ENCODE peak calls at places on chromosomes 2 and 18, in nine cellular contexts. U, D, G, I, W, R, K, A and V are unnamed samples.

GRCh38 chr2:71880846-71881610 is 266.6 kb downstream of the CYP26B1 start:
- ATAC-seq in G (peak; percentile 73), A (peak; percentile 12), K (no peak), U (peak; percentile 52), I (no peak), R (peak; percentile 29), D (peak; percentile 36), W (peak; percentile 11), V (peak; percentile 68)

GRCh38 chr2:45825001-45825651 is 173.7 kb downstream of the PRKCE start:
- ATAC-seq in A (no peak), D (no peak), R (no peak), W (no peak), G (no peak), I (no peak), K (no peak), U (no peak), V (no peak)

GRCh38 chr2:96225016-96225533 is 16.4 kb upstream of the STARD7 start:
- ATAC-seq in I (peak; percentile 28), U (no peak), W (peak; percentile 91), R (no peak), K (no peak), A (no peak), D (no peak), G (no peak), V (no peak)

GRCh38 chr2:181742908-181743722 is 62.8 kb upstream of the NEUROD1 start:
- ATAC-seq in A (no peak), I (no peak), D (peak; percentile 84), W (peak; percentile 72), G (peak; percentile 52), R (peak; percentile 83), K (peak; percentile 47), U (peak; percentile 83), V (no peak)

GRCh38 chr2:102253140-102253752 is 58.1 kb upstream of the IL1RL1 start:
- ATAC-seq in R (no peak), A (no peak), W (no peak), G (no peak), D (no peak), U (no peak), I (no peak), K (no peak), V (no peak)

GRCh38 chr2:210199186-210199765 is 26.0 kb downstream of the ACADL start:
- ATAC-seq in I (no peak), G (no peak), K (no peak), D (peak; percentile 59), R (no peak), A (no peak), W (peak; percentile 47), U (no peak), V (no peak)

GRCh38 chr2:85174943-85175342 is 41.8 kb downstream of the TCF7L1 start:
- ATAC-seq in A (no peak), G (peak; percentile 28), K (no peak), I (no peak), D (no peak), R (no peak), U (no peak), W (no peak), V (no peak)

GRCh38 chr2:55010915-55011314 is 39.3 kb downstream of the RTN4 start:
- ATAC-seq in W (peak; percentile 69), U (peak; percentile 41), A (no peak), I (no peak), D (peak; percentile 57), G (no peak), R (peak; percentile 67), K (no peak), V (no peak)

GRCh38 chr2:16855183-16855582 is 189.5 kb upstream of the CYRIA start:
- ATAC-seq in K (no peak), G (no peak), I (no peak), R (no peak), U (no peak), W (peak; percentile 37), D (no peak), A (no peak), V (no peak)

GRCh38 chr2:68594674-68595492 is 48.5 kb upstream of the PROKR1 start:
- ATAC-seq in R (peak; percentile 83), U (peak; percentile 77), G (peak; percentile 59), D (peak; percentile 68), A (no peak), K (peak; percentile 74), I (peak; percentile 79), W (peak; percentile 82), V (no peak)

GRCh38 chr2:106140913-106141312 is 53.2 kb downstream of the UXS1 start:
- ATAC-seq in K (no peak), D (no peak), I (no peak), A (no peak), W (no peak), G (no peak), U (no peak), R (no peak), V (no peak)

GRCh38 chr2:233976690-233977294 is 59.6 kb downstream of the TRPM8 start:
- ATAC-seq in D (peak; percentile 54), G (no peak), U (peak; percentile 74), K (peak; percentile 48), W (peak; percentile 70), A (no peak), R (peak; percentile 33), I (no peak), V (no peak)

GRCh38 chr2:178211460-178211859 is 17.1 kb downstream of the OSBPL6 start:
- ATAC-seq in A (no peak), G (no peak), R (no peak), K (no peak), I (no peak), D (no peak), W (no peak), U (no peak), V (no peak)

GRCh38 chr18:65791753-65792152 is 40.9 kb downstream of the CDH7 start:
- ATAC-seq in K (no peak), I (no peak), D (no peak), W (no peak), A (no peak), R (no peak), U (no peak), G (no peak), V (no peak)

GRCh38 chr2:235043762-235044500 is 92.1 kb downstream of the SH3BP4 start:
- ATAC-seq in W (peak; percentile 84), K (no peak), U (no peak), I (peak; percentile 36), D (no peak), G (peak; percentile 23), A (peak; percentile 65), R (no peak), V (peak; percentile 57)

GRCh38 chr18:50125456-50125855 is 69.5 kb downstream of the MYO5B start:
- ATAC-seq in K (no peak), G (no peak), U (no peak), D (no peak), W (no peak), A (no peak), R (no peak), I (no peak), V (no peak)

GRCh38 chr2:60794271-60794863 is 38.3 kb downstream of the PAPOLG start:
- ATAC-seq in R (no peak), I (no peak), D (no peak), K (peak; percentile 37), W (no peak), U (no peak), A (no peak), G (no peak), V (no peak)
- TF ChIP-seq CTCF in R (no peak), I (no peak), D (no peak), K (peak; percentile 79), W (peak; percentile 55), U (peak; percentile 32), A (peak; percentile 12), G (peak; percentile 32), V (peak; percentile 38)

GRCh38 chr2:200899482-200899881 is 10.3 kb downstream of the NIF3L1 start:
- ATAC-seq in K (no peak), I (no peak), U (no peak), D (no peak), A (no peak), W (no peak), R (no peak), G (no peak), V (no peak)
- H3K36me3 ChIP-seq in K (peaks cover 58% of the 10 kb centered on the region), I (no peaks in the 10 kb centered on the region), U (peaks cover 49% of the 10 kb centered on the region), D (peaks cover 21% of the 10 kb centered on the region), A (peaks cover 39% of the 10 kb centered on the region), W (peaks cover 78% of the 10 kb centered on the region), R (peaks cover 4% of the 10 kb centered on the region), G (peaks cover 91% of the 10 kb centered on the region), V (peaks cover 82% of the 10 kb centered on the region)

GRCh38 chr2:60516383-60516811 is 37.1 kb downstream of the BCL11A start:
- ATAC-seq in G (peak; percentile 11), U (no peak), D (no peak), W (no peak), I (no peak), K (no peak), A (no peak), R (no peak), V (no peak)

GRCh38 chr2:60516826-60517225 is 36.6 kb downstream of the BCL11A start:
- ATAC-seq in W (no peak), K (no peak), D (no peak), I (no peak), R (no peak), U (no peak), A (no peak), G (no peak), V (no peak)

GRCh38 chr2:60517441-60517840 is 36.0 kb downstream of the BCL11A start:
- ATAC-seq in W (no peak), D (no peak), I (no peak), G (no peak), U (no peak), A (no peak), K (no peak), R (no peak), V (peak; percentile 32)

GRCh38 chr2:60514886-60515407 is 38.5 kb downstream of the BCL11A start:
- ATAC-seq in I (no peak), D (no peak), G (no peak), W (no peak), R (no peak), K (no peak), U (no peak), A (no peak), V (no peak)

GRCh38 chr2:60515751-60516226 is 37.7 kb downstream of the BCL11A start:
- ATAC-seq in D (no peak), I (no peak), A (no peak), K (no peak), W (peak; percentile 80), R (no peak), G (peak; percentile 29), U (no peak), V (no peak)
- TF ChIP-seq CTCF in D (no peak), I (no peak), A (no peak), K (peak; percentile 10), W (no peak), R (no peak), G (no peak), U (no peak), V (no peak)

DNA sequence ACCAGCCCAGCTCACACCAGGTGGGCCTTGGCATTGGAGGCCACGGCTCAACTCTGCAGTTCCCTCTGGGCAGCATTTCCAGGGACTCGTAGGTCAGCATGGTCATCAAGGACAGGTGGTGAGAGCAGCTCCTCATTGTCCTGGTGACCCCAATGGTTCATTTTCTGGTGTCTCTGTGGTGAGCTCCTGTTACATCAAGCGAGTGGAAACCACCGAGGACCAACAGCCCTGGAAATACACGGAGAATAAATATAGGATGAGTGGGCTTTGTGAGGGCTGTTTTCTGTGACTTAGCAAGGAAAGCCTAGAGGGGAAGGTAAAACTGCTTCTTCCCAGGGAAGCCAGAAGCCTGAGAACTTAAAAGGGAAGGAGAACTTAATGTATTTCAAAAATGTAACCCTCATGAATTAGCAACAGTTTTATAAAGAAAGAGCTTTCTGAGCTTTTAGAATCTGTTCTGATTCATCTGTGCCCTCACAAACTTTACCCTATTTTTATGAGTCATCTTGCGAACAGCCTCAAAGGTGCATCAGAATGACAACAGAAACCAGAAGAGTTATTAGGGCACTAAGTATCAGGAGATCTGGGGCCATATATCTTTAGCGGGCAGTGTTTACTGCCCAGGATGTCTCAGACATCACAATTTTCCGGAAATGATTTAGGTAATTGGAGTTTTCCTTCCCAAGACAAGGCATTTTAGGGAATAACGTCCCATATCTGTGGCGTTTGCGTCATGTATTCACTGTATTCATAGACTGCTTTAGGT is 18.7 kb downstream of the C2orf92 start:
- ATAC-seq in R (no peak), G (no peak), D (no peak), I (no peak), A (no peak), W (no peak), U (no peak), K (peak; percentile 98), V (no peak)
- H3K36me3 ChIP-seq in R (no peaks in the 10 kb centered on the region), G (no peaks in the 10 kb centered on the region), D (no peaks in the 10 kb centered on the region), I (no peaks in the 10 kb centered on the region), A (no peaks in the 10 kb centered on the region), W (no peaks in the 10 kb centered on the region), U (no peaks in the 10 kb centered on the region), K (no peaks in the 10 kb centered on the region), V (no peaks in the 10 kb centered on the region)